ENCODE peak calls at places on chromosomes 7 and 10, in nine cellular contexts. X, E, Q, P, Y, K, S, C and D are unnamed samples. For H3K4me1, the result is how much of the 10 kb centered on the place peaks cover.

GRCh38 chr7:27187702-27188665 is 3.0 kb upstream of the HOXA11 start:
- DNase-seq in S (no peak), X (no peak), E (peak), Y (no peak), C (peak), P (no peak), K (no peak), Q (no peak), D (no peak)

GRCh38 chr7:25359471-25360059 is 131.3 kb upstream of the NPVF start:
- DNase-seq in E (no peak), S (no peak), K (no peak), C (no peak), P (no peak), Q (no peak), Y (no peak), X (no peak), D (no peak)

GRCh38 chr10:31099101-31099500 is 67.4 kb upstream of the ZNF438 start:
- DNase-seq in C (no peak), P (no peak), E (no peak), Y (no peak), Q (no peak), K (no peak), X (no peak), S (no peak), D (no peak)

GRCh38 chr10:77925410-77925794 is 1.2 kb downstream of the DLG5 start:
- DNase-seq in Q (no peak), K (peak), P (no peak), C (no peak), X (no peak), S (no peak), Y (no peak), E (no peak), D (no peak)

GRCh38 chr7:50450691-50451051 is 521 bp upstream of the FIGNL1 start:
- DNase-seq in S (peak), Y (no peak), P (no peak), E (peak), X (peak), K (no peak), C (peak), Q (no peak), D (peak)

GRCh38 chr7:80440908-80441307 is 71.0 kb downstream of the GNAT3 start:
- DNase-seq in K (no peak), X (no peak), S (no peak), P (no peak), E (no peak), Y (no peak), C (no peak), Q (no peak), D (no peak)

GRCh38 chr7:636396-636795 is 90.1 kb upstream of the DNAAF5 start:
- DNase-seq in P (peak), S (no peak), Q (peak), E (no peak), K (no peak), C (no peak), Y (peak), X (no peak), D (peak)

GRCh38 chr7:95246935-95247370 is 77.4 kb downstream of the PON1 start:
- DNase-seq in Q (no peak), E (peak), X (no peak), P (peak), K (peak), S (no peak), C (no peak), Y (no peak), D (peak)

GRCh38 chr7:25856056-25856780 is 295.8 kb upstream of the NFE2L3 start:
- DNase-seq in Q (no peak), C (no peak), P (no peak), E (no peak), X (no peak), S (no peak), Y (no peak), K (no peak), D (no peak)

GRCh38 chr7:5598261-5598761 is 174.7 kb upstream of the TNRC18 start:
- DNase-seq in S (no peak), Y (no peak), K (no peak), E (no peak), Q (no peak), X (no peak), C (no peak), P (no peak), D (no peak)

GRCh38 chr10:13758302-13758701 is 171.5 kb downstream of the PRPF18 start:
- DNase-seq in X (no peak), P (no peak), E (peak), C (no peak), Q (no peak), K (peak), S (no peak), Y (no peak), D (no peak)

GRCh38 chr10:71835671-71836593 is 15.1 kb downstream of the PSAP start:
- DNase-seq in K (no peak), X (peak), Y (no peak), S (no peak), E (no peak), P (no peak), Q (no peak), C (peak), D (peak)
- H3K4me3 ChIP-seq in K (no peak), X (no peak), Y (no peak), S (no peak), E (no peak), P (no peak), Q (no peak), C (peak), D (no peak)

GRCh38 chr7:117074378-117074777 is 121.1 kb downstream of the ST7 start:
- DNase-seq in K (no peak), C (no peak), Y (no peak), P (no peak), X (no peak), Q (no peak), S (no peak), E (peak), D (no peak)
- H3K4me1 ChIP-seq in K (under half), C (under half), Y (under half), P (under half), X (under half), Q (under half), S (under half), E (under half), D (under half)

GRCh38 chr10:7484456-7485266 is 73.8 kb upstream of the SFMBT2 start:
- DNase-seq in Q (peak), Y (peak), S (no peak), X (peak), C (no peak), E (no peak), K (no peak), P (no peak), D (no peak)

GRCh38 chr10:7482992-7483391 is 72.2 kb upstream of the SFMBT2 start:
- DNase-seq in X (no peak), P (no peak), C (no peak), Q (no peak), E (no peak), S (no peak), K (no peak), Y (no peak), D (no peak)

GRCh38 chr10:7486533-7486932 is 75.7 kb upstream of the SFMBT2 start:
- DNase-seq in P (no peak), X (no peak), S (no peak), C (no peak), K (no peak), Y (no peak), E (no peak), Q (no peak), D (no peak)

GRCh38 chr10:7483848-7484247 is 73.0 kb upstream of the SFMBT2 start:
- DNase-seq in Y (peak), S (no peak), X (no peak), Q (no peak), P (no peak), E (no peak), K (no peak), C (no peak), D (no peak)

GRCh38 chr10:7485267-7485601 is 74.4 kb upstream of the SFMBT2 start:
- DNase-seq in Y (peak), X (no peak), E (no peak), P (no peak), C (no peak), S (no peak), K (no peak), Q (no peak), D (no peak)
- H3K4me3 ChIP-seq in Y (peak), X (no peak), E (no peak), P (no peak), C (no peak), S (peak), K (no peak), Q (peak), D (peak)

DNA sequence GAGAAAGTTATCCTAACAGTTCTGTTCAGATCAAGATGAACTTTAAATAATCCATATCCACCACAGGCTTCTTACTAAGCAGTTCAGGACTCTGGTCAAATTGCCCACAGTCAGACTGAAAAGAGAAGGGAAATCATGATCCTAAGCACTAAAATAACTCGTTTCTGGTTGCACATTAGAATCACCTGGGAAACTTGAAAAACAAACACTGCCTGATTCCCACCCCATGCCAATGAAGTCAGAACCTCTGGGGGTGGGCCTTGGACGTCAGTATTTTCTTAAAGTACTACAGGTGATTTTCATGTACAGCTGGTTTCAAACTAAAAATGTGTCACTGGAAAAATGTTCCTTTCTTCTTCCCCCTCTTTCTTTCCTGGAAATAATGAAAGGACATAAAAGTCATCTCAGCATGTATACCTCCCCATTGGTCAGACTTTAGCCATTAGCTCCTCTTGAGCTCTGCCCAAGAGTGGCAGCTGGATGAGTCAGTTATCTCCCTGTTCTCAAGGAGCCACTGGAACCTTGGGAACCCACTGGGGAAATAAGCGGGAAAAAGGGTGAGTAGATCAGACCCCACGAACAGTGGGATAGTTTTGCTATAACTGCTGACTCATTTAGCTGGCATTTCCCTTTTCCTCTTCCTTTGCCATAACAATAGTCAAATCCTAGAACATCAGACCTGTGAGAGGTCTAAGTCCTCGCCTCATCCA is 75.3 kb upstream of the IL6 start:
- DNase-seq in S (no peak), X (no peak), P (no peak), E (peak), Q (no peak), K (no peak), C (no peak), Y (no peak), D (no peak)
- H3K4me1 ChIP-seq in S (under half), X (under half), P (under half), E (under half), Q (under half), K (under half), C (under half), Y (under half), D (under half)

GRCh38 chr10:35194906-35195305 is 68.3 kb downstream of the CREM start:
- DNase-seq in P (peak), S (no peak), Q (peak), K (no peak), X (no peak), Y (peak), E (no peak), C (no peak), D (no peak)
- H3K4me3 ChIP-seq in P (peak), S (peak), Q (peak), K (peak), X (no peak), Y (peak), E (no peak), C (peak), D (peak)

DNA sequence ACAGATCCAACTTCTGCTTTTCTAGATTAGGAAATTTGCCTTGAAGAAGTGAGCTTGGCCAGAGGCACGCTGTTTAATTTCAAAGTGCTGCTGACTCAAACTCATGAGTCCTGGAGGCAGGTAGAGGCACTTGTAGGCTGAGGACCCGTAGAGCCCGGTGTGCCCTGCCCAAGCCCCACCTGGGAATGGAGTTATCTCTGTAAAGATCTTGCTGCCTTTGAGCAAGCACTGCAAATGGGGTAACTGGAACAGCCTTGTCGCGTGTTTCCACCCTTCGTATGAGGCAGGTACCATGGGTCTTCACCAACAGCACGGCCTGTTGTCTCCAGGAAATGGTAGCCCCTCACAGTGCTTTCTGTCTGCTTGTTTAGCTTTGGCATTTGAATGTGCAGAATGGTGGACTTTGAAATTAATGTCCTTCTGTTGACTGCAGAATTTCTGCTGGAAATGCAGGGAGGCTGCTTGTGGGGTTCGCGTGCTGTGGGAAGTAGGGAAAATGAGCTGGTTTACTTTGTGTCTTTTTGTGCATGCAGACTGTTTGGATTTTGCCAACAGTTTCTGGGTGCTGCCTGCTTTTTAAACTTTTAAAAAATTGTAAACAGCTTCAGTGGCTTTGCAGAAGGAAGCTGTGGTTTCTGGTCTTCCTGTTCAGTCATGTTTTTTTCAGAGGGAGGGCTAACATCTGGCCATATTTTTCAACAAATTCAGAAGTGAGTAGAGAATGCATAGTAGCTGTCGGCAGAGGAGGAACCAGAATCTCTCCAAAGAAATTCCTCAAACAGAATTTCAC is 27.2 kb downstream of the CCM2 start:
- DNase-seq in S (no peak), P (no peak), Y (peak), C (no peak), X (peak), Q (no peak), E (no peak), K (no peak), D (no peak)
- H3K4me1 ChIP-seq in S (under half), P (under half), Y (under half), C (under half), X (under half), Q (under half), E (under half), K (under half), D (under half)

DNA sequence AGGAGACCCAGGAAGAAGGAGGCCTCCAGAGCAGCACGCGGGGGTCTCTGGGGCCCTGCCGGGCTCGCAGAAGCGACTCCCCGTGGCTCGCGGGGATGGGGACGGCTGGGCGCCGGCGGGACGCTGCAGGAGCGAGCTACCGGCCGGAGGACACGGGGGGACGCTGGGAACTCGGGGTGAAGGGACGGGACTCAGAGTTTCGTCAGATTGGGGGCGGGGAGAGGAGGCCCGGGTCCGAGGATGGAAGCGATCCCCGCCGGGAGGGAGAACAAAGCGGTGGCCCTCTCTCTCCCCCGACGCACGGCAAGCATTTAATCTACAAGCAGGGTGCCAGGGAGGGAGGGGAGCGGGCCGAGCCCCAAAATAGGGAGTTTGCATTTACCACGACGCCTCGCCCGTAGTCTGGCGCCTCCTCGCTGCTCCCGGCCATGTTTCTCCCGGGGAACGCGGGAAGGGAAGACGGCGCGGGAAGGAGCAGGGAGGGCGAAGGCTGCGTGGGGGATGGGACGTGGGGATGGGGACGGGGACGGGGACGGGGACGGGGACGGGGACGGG is at the start of gene PRTFDC1:
- DNase-seq in C (peak), P (peak), K (peak), S (peak), X (peak), E (peak), Y (peak), Q (peak), D (peak)
- H3K4me3 ChIP-seq in C (peak), P (peak), K (peak), S (peak), X (peak), E (peak), Y (peak), Q (peak), D (peak)